ENCODE peak calls at places on chromosomes 4 and X, in seven cellular contexts. D is uterus; E is natural killer cell; G is stimulated activated naive CD8-positive, alpha-beta T cell treated with anti-CD3 and anti-CD28 coated beads, Interleukin-15, Interleukin-2, amounts not matched to agents 100 U/mL and 50 U/mL, for 24 hours; Y is brain microvascular endothelial cell; P is hippocampal formation; L is stimulated activated CD4-positive, alpha-beta T cell treated with anti-CD3 and anti-CD28 coated beads, Interleukin-2, amount 100 ng/mL, for 24 hours. J is an unnamed sample.

GRCh38 chr4:146661368-146661767 is 22.7 kb downstream of the POU4F2 start:
- DNase-seq in E (no peak), L (no peak), D (no peak), Y (no peak), P (no peak), G (no peak), J (no peak)

GRCh38 chrX:53047228-53047627 is 1.4 kb upstream of the GPR173 start:
- DNase-seq in P (no peak), Y (no peak), L (no peak), G (no peak), D (no peak), E (no peak), J (no peak)

GRCh38 chrX:150525061-150525919 is 43.1 kb upstream of the MTM1 start:
- DNase-seq in P (peak), L (no peak), D (no peak), E (no peak), Y (no peak), G (no peak), J (no peak)

GRCh38 chr4:183038436-183038835 is 60.6 kb upstream of the WWC2 start:
- DNase-seq in E (no peak), Y (no peak), D (no peak), P (no peak), L (no peak), G (no peak), J (no peak)

GRCh38 chrX:28752330-28752729 is 165.1 kb downstream of the IL1RAPL1 start:
- DNase-seq in P (no peak), G (no peak), Y (no peak), L (no peak), D (no peak), E (no peak), J (no peak)

GRCh38 chr4:150229538-150229937 is 151.3 kb downstream of the DCLK2 start:
- DNase-seq in G (no peak), L (no peak), D (no peak), P (no peak), Y (peak), E (no peak), J (no peak)

GRCh38 chr4:73836373-73837269 is at the start of gene CXCL6:
- DNase-seq in G (no peak), L (no peak), E (no peak), D (no peak), P (no peak), Y (no peak), J (peak)

GRCh38 chr4:3317011-3317655 is 24.3 kb downstream of the RGS12 start:
- DNase-seq in D (no peak), L (peak), P (no peak), G (no peak), Y (no peak), E (no peak), J (no peak)

GRCh38 chr4:5970381-5971076 is 47.7 kb downstream of the C4orf50 start:
- DNase-seq in L (no peak), E (no peak), D (no peak), P (no peak), Y (no peak), G (no peak), J (no peak)

GRCh38 chr4:8847764-8848163 is 23.9 kb downstream of the HMX1 start:
- DNase-seq in P (no peak), Y (peak), G (no peak), E (no peak), L (no peak), D (no peak), J (no peak)

GRCh38 chrX:50157545-50158125 is 43.2 kb downstream of the AKAP4 start:
- DNase-seq in P (no peak), L (no peak), E (no peak), G (no peak), D (peak), Y (peak), J (no peak)

GRCh38 chr4:65482410-65482809 is 187.9 kb downstream of the EPHA5 start:
- DNase-seq in P (no peak), D (no peak), L (no peak), E (no peak), G (no peak), Y (peak), J (no peak)